ENCODE peak calls at places on chromosomes 1 and 21, in five cellular contexts. A is BJ, C is cardiac muscle cell, X is progenitor cell of endocrine pancreas, R is B cell. Q is an unnamed sample.

GRCh38 chr1:225814381-225814780 is 4.5 kb downstream of the EPHX1 start:
- DNase-seq in A (no peak), R (no peak), X (no peak), C (no peak), Q (no peak)

GRCh38 chr1:25675729-25676476 is 59.3 kb downstream of the MAN1C1 start:
- DNase-seq in R (no peak), X (no peak), A (no peak), C (no peak), Q (peak)

GRCh38 chr1:88691540-88691939 is 7.5 kb downstream of the PKN2 start:
- DNase-seq in A (no peak), C (no peak), X (no peak), R (no peak), Q (no peak)

GRCh38 chr1:235974616-235975015 is 90.3 kb downstream of the NID1 start:
- DNase-seq in C (peak), X (no peak), A (no peak), R (no peak), Q (no peak)

GRCh38 chr1:16109571-16109970 is 36.1 kb upstream of the FAM131C start:
- DNase-seq in A (no peak), C (no peak), X (no peak), R (no peak), Q (no peak)

GRCh38 chr1:97108200-97108599 is 386.6 kb downstream of the PTBP2 start:
- DNase-seq in R (no peak), C (no peak), X (no peak), A (no peak), Q (no peak)

GRCh38 chr1:203346060-203346754 is 4.7 kb downstream of the FMOD start:
- DNase-seq in R (no peak), A (no peak), X (no peak), C (peak), Q (no peak)

GRCh38 chr1:63935148-63935547 is 161.3 kb downstream of the ROR1 start:
- DNase-seq in C (no peak), X (no peak), R (no peak), A (no peak), Q (no peak)

GRCh38 chr1:154434346-154435075 is 29.4 kb downstream of the IL6R start:
- DNase-seq in A (no peak), C (peak), R (no peak), X (no peak), Q (no peak)

GRCh38 chr1:36387141-36387949 is 1.6 kb upstream of the STK40 start:
- DNase-seq in A (peak), C (peak), R (peak), X (no peak), Q (no peak)

GRCh38 chr1:33667386-33668282 is 195.2 kb downstream of the ZSCAN20 start:
- DNase-seq in C (no peak), R (no peak), X (no peak), A (no peak), Q (no peak)

GRCh38 chr1:185670187-185670627 is 64.0 kb upstream of the HMCN1 start:
- DNase-seq in X (no peak), R (peak), A (no peak), C (peak), Q (no peak)

GRCh38 chr1:172745014-172745413 is 86.1 kb downstream of the FASLG start:
- DNase-seq in A (peak), C (peak), X (no peak), R (peak), Q (peak)

GRCh38 chr21:24840287-24840686 is 767.0 kb downstream of the MRPL39 start:
- DNase-seq in R (peak), X (no peak), C (no peak), A (no peak), Q (no peak)

GRCh38 chr1:178091986-178092745 is 1.7 kb upstream of the RASAL2 start:
- DNase-seq in C (peak), A (peak), R (no peak), X (no peak), Q (no peak)

GRCh38 chr1:22643381-22643780 is at the start of gene C1QC:
- DNase-seq in R (no peak), A (no peak), X (no peak), C (no peak), Q (no peak)

GRCh38 chr1:173475564-173476196 is 1.5 kb upstream of the PRDX6 start:
- DNase-seq in X (no peak), R (peak), C (peak), A (no peak), Q (no peak)

GRCh38 chr21:19405326-19405725 is 1001.7 kb upstream of the TMPRSS15 start:
- DNase-seq in A (no peak), X (no peak), C (no peak), R (no peak), Q (no peak)

GRCh38 chr1:223219318-223219635 is 76.2 kb upstream of the TLR5 start:
- DNase-seq in R (no peak), A (no peak), X (no peak), C (no peak), Q (no peak)

GRCh38 chr1:14980801-14981200 is 172.7 kb upstream of the TMEM51 start:
- DNase-seq in A (no peak), X (no peak), R (no peak), C (peak), Q (no peak)

GRCh38 chr1:235954306-235955283 is 87.9 kb upstream of the LYST start:
- DNase-seq in R (peak), A (no peak), C (no peak), X (no peak), Q (peak)

GRCh38 chr1:77044133-77044849 is 174.9 kb downstream of the PIGK start:
- DNase-seq in C (no peak), R (no peak), X (no peak), A (no peak), Q (no peak)

GRCh38 chr1:248828845-248829244 is 3.1 kb upstream of the SH3BP5L start:
- DNase-seq in R (no peak), C (peak), X (no peak), A (no peak), Q (no peak)

GRCh38 chr1:43423672-43424550 is 29.8 kb downstream of the HYI start:
- DNase-seq in X (no peak), C (no peak), R (no peak), A (no peak), Q (no peak)

GRCh38 chr1:51423098-51423821 is 92.9 kb upstream of the TTC39A start:
- DNase-seq in R (no peak), X (no peak), C (peak), A (no peak), Q (no peak)

GRCh38 chr1:229225331-229225782 is 45.6 kb upstream of the RAB4A start:
- DNase-seq in C (no peak), A (no peak), X (no peak), R (no peak), Q (no peak)

GRCh38 chr1:61887921-61888564 is 145.8 kb downstream of the PATJ start:
- DNase-seq in C (peak), R (no peak), A (no peak), X (no peak), Q (no peak)

GRCh38 chr1:60903591-60903990 is 178.8 kb upstream of the NFIA start:
- DNase-seq in X (no peak), C (peak), A (no peak), R (no peak), Q (no peak)

GRCh38 chr1:227994632-227995300 is 12.0 kb upstream of the WNT3A start:
- DNase-seq in R (no peak), A (no peak), C (no peak), X (peak), Q (no peak)

GRCh38 chr1:246786606-246787238 is 62.5 kb downstream of the SCCPDH start:
- DNase-seq in R (no peak), C (no peak), X (no peak), A (no peak), Q (no peak)

GRCh38 chr21:8997011-8997440 is 1524.4 kb upstream of the TPTE start:
- DNase-seq in R (no peak), X (no peak), C (no peak), A (no peak), Q (no peak)

GRCh38 chr1:231786126-231786525 is 159.5 kb downstream of the DISC1 start:
- DNase-seq in X (no peak), A (no peak), R (no peak), C (no peak), Q (no peak)

GRCh38 chr1:4529579-4530445 is 124.6 kb upstream of the AJAP1 start:
- DNase-seq in R (no peak), C (no peak), X (no peak), A (no peak), Q (no peak)

GRCh38 chr1:245016700-245017099 is 138.1 kb upstream of the KIF26B start:
- DNase-seq in A (no peak), R (no peak), C (no peak), X (no peak), Q (no peak)

GRCh38 chr1:66138613-66139012 is 345.9 kb downstream of the PDE4B start:
- DNase-seq in A (no peak), X (no peak), R (no peak), C (no peak), Q (no peak)

GRCh38 chr21:38567577-38568360 is 69.5 kb upstream of the ERG start:
- DNase-seq in C (peak), X (no peak), R (no peak), A (peak), Q (no peak)

GRCh38 chr1:76695535-76695934 is 171.7 kb upstream of the ST6GALNAC5 start:
- DNase-seq in R (no peak), C (no peak), X (no peak), A (no peak), Q (no peak)

GRCh38 chr21:36245649-36246048 is 74.3 kb upstream of the MORC3 start:
- DNase-seq in R (no peak), C (no peak), X (no peak), A (no peak), Q (no peak)

GRCh38 chr1:154845879-154846278 is 24.2 kb downstream of the KCNN3 start:
- DNase-seq in X (no peak), R (no peak), A (no peak), C (no peak), Q (no peak)

DNA sequence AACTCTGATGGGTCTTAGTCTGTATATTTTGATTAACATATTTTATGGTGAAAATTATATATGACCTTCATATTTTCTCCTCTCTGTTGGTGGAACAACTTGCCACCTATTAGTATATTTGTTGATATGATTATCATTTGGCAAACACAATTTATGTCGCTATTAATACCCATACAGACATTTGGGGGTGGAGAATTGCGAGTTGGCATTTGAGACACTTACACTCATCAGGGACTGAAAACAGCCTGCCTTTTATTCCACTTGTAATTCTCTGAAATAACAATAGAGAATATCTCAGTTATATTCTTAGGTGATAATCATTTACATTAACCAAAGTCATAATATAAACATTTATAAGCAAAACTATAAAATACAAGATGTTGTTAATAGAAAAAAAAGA is 100.5 kb upstream of the RGS18 start:
- DNase-seq in R (no peak), C (no peak), A (no peak), X (no peak), Q (no peak)
- TF ChIP-seq CTCF in R (no peak), C (no peak), A (no peak), X (no peak), Q (no peak)

GRCh38 chr1:171715813-171716251 is 26.0 kb downstream of the VAMP4 start:
- DNase-seq in X (no peak), R (no peak), C (peak), A (peak), Q (no peak)
- TF ChIP-seq CTCF in X (peak), R (peak), C (peak), A (peak), Q (peak)

GRCh38 chr1:58162952-58163550 is 383.5 kb downstream of the OMA1 start:
- DNase-seq in C (peak), A (no peak), R (no peak), X (peak), Q (no peak)
- TF ChIP-seq CTCF in C (peak), A (peak), R (peak), X (peak), Q (peak)

GRCh38 chr1:114669562-114670082 is at the start of gene DENND2C:
- DNase-seq in A (no peak), X (peak), R (no peak), C (no peak), Q (no peak)
- TF ChIP-seq CTCF in A (peak), X (no peak), R (no peak), C (no peak), Q (peak)

GRCh38 chr1:7539772-7540175 is 231.3 kb upstream of the VAMP3 start:
- DNase-seq in A (no peak), C (peak), R (no peak), X (peak), Q (no peak)
- TF ChIP-seq CTCF in A (peak), C (peak), R (no peak), X (peak), Q (no peak)

GRCh38 chr1:165152727-165153126 is 203.8 kb downstream of the LMX1A start:
- DNase-seq in R (no peak), C (no peak), A (no peak), X (peak), Q (no peak)
- TF ChIP-seq CTCF in R (no peak), C (peak), A (peak), X (peak), Q (no peak)

Q was measured in GM13976.